ENCODE peak calls at places on chromosomes 7 and 10, in four cellular contexts. One of them, this sample, is unnamed.

GRCh38 chr7:79046061-79046460 is 407.4 kb downstream of the MAGI2 start:
- DNase-seq in stimulated activated CD8-positive, alpha-beta memory T cell treated with anti-CD3 and anti-CD28 coated beads, Interleukin-15, amount 100 ng/mL, for 1 hour: no peak
- DNase-seq in NCI-H1105: no peak
- DNase-seq in left kidney: no peak
- DNase-seq in this sample: no peak

GRCh38 chr10:11112718-11113117 is 95.0 kb downstream of the CELF2 start:
- DNase-seq in stimulated activated CD8-positive, alpha-beta memory T cell treated with anti-CD3 and anti-CD28 coated beads, Interleukin-15, amount 100 ng/mL, for 1 hour: no peak
- DNase-seq in NCI-H1105: no peak
- DNase-seq in left kidney: no peak
- DNase-seq in this sample: no peak

GRCh38 chr7:116357776-116358670 is 141.5 kb upstream of the CAV2 start:
- DNase-seq in stimulated activated CD8-positive, alpha-beta memory T cell treated with anti-CD3 and anti-CD28 coated beads, Interleukin-15, amount 100 ng/mL, for 1 hour: no peak
- DNase-seq in NCI-H1105: no peak
- DNase-seq in left kidney: peak
- DNase-seq in this sample: no peak

GRCh38 chr7:23955600-23956149 is 245.7 kb downstream of the STK31 start:
- DNase-seq in stimulated activated CD8-positive, alpha-beta memory T cell treated with anti-CD3 and anti-CD28 coated beads, Interleukin-15, amount 100 ng/mL, for 1 hour: no peak
- DNase-seq in NCI-H1105: no peak
- DNase-seq in left kidney: peak
- DNase-seq in this sample: no peak

GRCh38 chr7:80134536-80135305 is at the start of gene GNAI1:
- DNase-seq in stimulated activated CD8-positive, alpha-beta memory T cell treated with anti-CD3 and anti-CD28 coated beads, Interleukin-15, amount 100 ng/mL, for 1 hour: no peak
- DNase-seq in NCI-H1105: peak
- DNase-seq in left kidney: peak
- DNase-seq in this sample: peak

GRCh38 chr10:17061418-17061817 is 68.2 kb downstream of the CUBN start:
- DNase-seq in stimulated activated CD8-positive, alpha-beta memory T cell treated with anti-CD3 and anti-CD28 coated beads, Interleukin-15, amount 100 ng/mL, for 1 hour: no peak
- DNase-seq in NCI-H1105: no peak
- DNase-seq in left kidney: no peak
- DNase-seq in this sample: no peak

GRCh38 chr7:31864646-31865045 is 177.6 kb downstream of the PPP1R17 start:
- DNase-seq in stimulated activated CD8-positive, alpha-beta memory T cell treated with anti-CD3 and anti-CD28 coated beads, Interleukin-15, amount 100 ng/mL, for 1 hour: no peak
- DNase-seq in NCI-H1105: no peak
- DNase-seq in left kidney: no peak
- DNase-seq in this sample: no peak

GRCh38 chr7:70630647-70631457 is 501.1 kb upstream of the GALNT17 start:
- DNase-seq in stimulated activated CD8-positive, alpha-beta memory T cell treated with anti-CD3 and anti-CD28 coated beads, Interleukin-15, amount 100 ng/mL, for 1 hour: no peak
- DNase-seq in NCI-H1105: peak
- DNase-seq in left kidney: peak
- DNase-seq in this sample: no peak

GRCh38 chr7:4246536-4246935 is 435.6 kb upstream of the FOXK1 start:
- DNase-seq in stimulated activated CD8-positive, alpha-beta memory T cell treated with anti-CD3 and anti-CD28 coated beads, Interleukin-15, amount 100 ng/mL, for 1 hour: no peak
- DNase-seq in NCI-H1105: no peak
- DNase-seq in left kidney: no peak
- DNase-seq in this sample: no peak

GRCh38 chr7:82375713-82376112 is 67.9 kb downstream of the CACNA2D1 start:
- DNase-seq in stimulated activated CD8-positive, alpha-beta memory T cell treated with anti-CD3 and anti-CD28 coated beads, Interleukin-15, amount 100 ng/mL, for 1 hour: no peak
- DNase-seq in NCI-H1105: peak
- DNase-seq in left kidney: no peak
- DNase-seq in this sample: no peak

GRCh38 chr7:105673367-105674188 is 92.3 kb upstream of the EFCAB10 start:
- DNase-seq in stimulated activated CD8-positive, alpha-beta memory T cell treated with anti-CD3 and anti-CD28 coated beads, Interleukin-15, amount 100 ng/mL, for 1 hour: no peak
- DNase-seq in NCI-H1105: peak
- DNase-seq in left kidney: no peak
- DNase-seq in this sample: no peak

GRCh38 chr10:71084061-71084817 is 128.1 kb upstream of the UNC5B start:
- DNase-seq in stimulated activated CD8-positive, alpha-beta memory T cell treated with anti-CD3 and anti-CD28 coated beads, Interleukin-15, amount 100 ng/mL, for 1 hour: no peak
- DNase-seq in NCI-H1105: no peak
- DNase-seq in left kidney: no peak
- DNase-seq in this sample: no peak

GRCh38 chr10:77087406-77087805 is 550.2 kb downstream of the KCNMA1 start:
- DNase-seq in stimulated activated CD8-positive, alpha-beta memory T cell treated with anti-CD3 and anti-CD28 coated beads, Interleukin-15, amount 100 ng/mL, for 1 hour: no peak
- DNase-seq in NCI-H1105: no peak
- DNase-seq in left kidney: no peak
- DNase-seq in this sample: no peak

GRCh38 chr7:83413831-83414230 is 235.1 kb downstream of the SEMA3E start:
- DNase-seq in stimulated activated CD8-positive, alpha-beta memory T cell treated with anti-CD3 and anti-CD28 coated beads, Interleukin-15, amount 100 ng/mL, for 1 hour: no peak
- DNase-seq in NCI-H1105: peak
- DNase-seq in left kidney: peak
- DNase-seq in this sample: peak